ENCODE peak calls at places on chromosomes 7 and 10, in five cellular contexts. A is C1 segment of cervical spinal cord; R is IMR-90; Q is stimulated activated CD4-positive, alpha-beta T cell treated with anti-CD3 and anti-CD28 coated beads, Interleukin-1b, Interleukin-23, amount 100 ng/mL, for 1 hour; F is A549. P is an unnamed sample.
A peak's percentile ranks its signal among the peaks of the same experiment; 100 is the strongest.

GRCh38 chr7:29194206-29194593 is 375 bp upstream of the CHN2 start:
- DNase-seq in F (no peak), Q (no peak), A (no peak), R (no peak), P (no peak)

GRCh38 chr7:2299131-2299829 is 15.0 kb downstream of the SNX8 start:
- DNase-seq in Q (no peak), F (no peak), A (no peak), R (peak; percentile 88), P (no peak)

GRCh38 chr7:136528329-136528728 is 340.1 kb upstream of the CHRM2 start:
- DNase-seq in R (peak; percentile 88), A (no peak), F (no peak), Q (no peak), P (no peak)

GRCh38 chr10:29757551-29758297 is 123.0 kb upstream of the SVIL start:
- DNase-seq in A (no peak), Q (no peak), R (peak; percentile 68), F (no peak), P (no peak)

GRCh38 chr7:90473819-90474218 is 4.4 kb downstream of the PTTG1IP2 start:
- DNase-seq in F (no peak), Q (no peak), R (no peak), A (no peak), P (no peak)

GRCh38 chr10:78751716-78752115 is 317.1 kb upstream of the ZMIZ1 start:
- DNase-seq in Q (no peak), F (no peak), A (no peak), R (no peak), P (no peak)

GRCh38 chr7:7810826-7811225 is 92.4 kb upstream of the RPA3 start:
- DNase-seq in F (no peak), R (no peak), Q (no peak), A (no peak), P (no peak)

GRCh38 chr10:80411267-80411668 is 2.9 kb downstream of the PRXL2A start:
- DNase-seq in F (no peak), Q (no peak), A (no peak), R (no peak), P (no peak)

GRCh38 chr7:34675749-34676374 is 17.8 kb downstream of the NPSR1 start:
- DNase-seq in R (no peak), F (peak; percentile 48), A (no peak), Q (no peak), P (no peak)

GRCh38 chr10:5817322-5818047 is 4.3 kb upstream of the GDI2 start:
- DNase-seq in A (no peak), R (no peak), F (no peak), Q (no peak), P (no peak)

GRCh38 chr7:50379082-50379481 is 71.1 kb downstream of the FIGNL1 start:
- DNase-seq in F (no peak), A (no peak), R (no peak), Q (no peak), P (no peak)

GRCh38 chr7:92835851-92836488 is 403 bp downstream of the CDK6 start:
- DNase-seq in R (no peak), A (no peak), Q (peak; percentile 24), F (peak; percentile 18), P (no peak)

GRCh38 chr7:80131675-80132435 is 2.8 kb upstream of the GNAI1 start:
- DNase-seq in A (no peak), Q (no peak), F (no peak), R (no peak), P (no peak)

GRCh38 chr7:6167004-6167551 is 105.3 kb downstream of the CYTH3 start:
- DNase-seq in Q (no peak), F (no peak), A (no peak), R (no peak), P (no peak)

GRCh38 chr10:88347022-88347421 is 236.1 kb downstream of the RNLS start:
- DNase-seq in A (no peak), R (no peak), Q (no peak), F (no peak), P (no peak)

GRCh38 chr10:79941146-79941545 is 7.8 kb downstream of the SFTPD start:
- DNase-seq in F (no peak), R (no peak), Q (no peak), A (no peak), P (no peak)

GRCh38 chr10:92792661-92793060 is 55.7 kb upstream of the EXOC6 start:
- DNase-seq in R (no peak), F (no peak), Q (no peak), A (no peak), P (no peak)

GRCh38 chr10:10533417-10533816 is 484.3 kb upstream of the CELF2 start:
- DNase-seq in F (no peak), R (peak; percentile 49), A (no peak), Q (no peak), P (no peak)

GRCh38 chr10:84289521-84290200 is 38.7 kb upstream of the CCSER2 start:
- DNase-seq in R (no peak), A (no peak), F (no peak), Q (no peak), P (no peak)

GRCh38 chr10:71589617-71590551 is 129.7 kb downstream of the C10orf105 start:
- DNase-seq in F (no peak), Q (no peak), R (no peak), A (no peak), P (no peak)

GRCh38 chr7:70935854-70936253 is 196.1 kb upstream of the GALNT17 start:
- DNase-seq in F (no peak), A (no peak), Q (no peak), R (no peak), P (no peak)

GRCh38 chr10:87578799-87579401 is 74.2 kb downstream of the MINPP1 start:
- DNase-seq in Q (no peak), F (no peak), R (peak; percentile 31), A (no peak), P (no peak)

P was measured in cerebellar nuclear complex.